ENCODE peak calls at places on chromosomes 6 and 20, in ten cellular contexts. U, Z, P, Y, I, K, G, S, H and R are unnamed samples.

GRCh38 chr6:44699851-44700250 is 312.3 kb downstream of the CDC5L start:
- DNase-seq in K (no peak), G (no peak), U (no peak), Z (peak; percentile 50), H (no peak), P (no peak), I (no peak), S (no peak), Y (no peak), R (no peak)

GRCh38 chr6:34386316-34387137 is 5.9 kb downstream of the NUDT3 start:
- DNase-seq in I (peak; percentile 19), S (no peak), U (peak; percentile 70), G (no peak), Y (no peak), H (peak; percentile 94), K (peak; percentile 83), P (peak; percentile 89), Z (peak; percentile 84), R (peak; percentile 35)

GRCh38 chr6:133945158-133945557 is 7.9 kb upstream of the TBPL1 start:
- DNase-seq in H (no peak), P (no peak), S (no peak), I (no peak), Y (no peak), K (peak; percentile 36), G (no peak), U (no peak), Z (peak; percentile 45), R (no peak)

GRCh38 chr6:90714319-90714718 is 127.4 kb upstream of the MAP3K7 start:
- DNase-seq in S (no peak), P (no peak), K (no peak), H (no peak), Z (peak; percentile 73), I (no peak), U (no peak), G (no peak), Y (no peak), R (no peak)

GRCh38 chr6:28597217-28597835 is 71.6 kb downstream of the GPX5 start:
- DNase-seq in K (peak; percentile 86), Z (peak; percentile 65), P (peak; percentile 61), H (peak; percentile 82), G (no peak), Y (peak; percentile 49), S (no peak), U (no peak), I (no peak), R (no peak)

GRCh38 chr20:54103762-54104600 is 33.6 kb upstream of the BCAS1 start:
- DNase-seq in P (no peak), G (no peak), Z (no peak), U (no peak), H (no peak), Y (no peak), S (no peak), K (no peak), I (no peak), R (no peak)

GRCh38 chr6:71294121-71294523 is 5.5 kb downstream of the OGFRL1 start:
- DNase-seq in U (peak; percentile 69), G (no peak), P (peak; percentile 90), I (peak; percentile 81), S (no peak), Y (no peak), K (peak; percentile 92), Z (peak; percentile 37), H (peak; percentile 79), R (no peak)

GRCh38 chr6:139533573-139534471 is 159.4 kb upstream of the CITED2 start:
- DNase-seq in Z (peak; percentile 70), S (peak; percentile 29), G (no peak), H (peak; percentile 63), Y (peak; percentile 16), K (peak; percentile 68), I (peak; percentile 55), U (peak; percentile 37), P (peak; percentile 91), R (peak; percentile 77)

GRCh38 chr6:74946961-74947360 is 258.9 kb downstream of the COL12A1 start:
- DNase-seq in Y (no peak), Z (peak; percentile 73), G (no peak), P (peak; percentile 67), K (peak; percentile 44), S (no peak), I (no peak), U (peak; percentile 32), H (peak; percentile 40), R (peak; percentile 11)

GRCh38 chr6:40320947-40321346 is 266.2 kb downstream of the LRFN2 start:
- DNase-seq in K (no peak), H (no peak), Y (no peak), U (no peak), S (no peak), Z (no peak), P (no peak), I (no peak), G (no peak), R (no peak)

GRCh38 chr20:5766085-5766764 is 16.0 kb downstream of the SHLD1 start:
- DNase-seq in H (no peak), U (no peak), P (no peak), Z (no peak), Y (no peak), S (no peak), K (no peak), G (no peak), I (no peak), R (no peak)

GRCh38 chr6:20647585-20647984 is 113.3 kb downstream of the CDKAL1 start:
- DNase-seq in Y (no peak), G (no peak), S (no peak), P (no peak), I (no peak), Z (no peak), U (no peak), K (no peak), H (no peak), R (no peak)

GRCh38 chr20:23937303-23938117 is 51.1 kb downstream of the GGTLC1 start:
- DNase-seq in G (no peak), Y (peak; percentile 73), P (peak; percentile 38), I (no peak), S (no peak), U (no peak), K (peak; percentile 41), Z (peak; percentile 64), H (peak; percentile 60), R (no peak)

GRCh38 chr6:88445188-88445958 is 279.2 kb upstream of the CNR1 start:
- DNase-seq in K (no peak), U (no peak), Z (no peak), S (no peak), G (no peak), P (no peak), H (no peak), I (no peak), Y (no peak), R (no peak)

GRCh38 chr6:88442731-88443130 is 276.6 kb upstream of the CNR1 start:
- DNase-seq in K (no peak), S (no peak), U (no peak), Y (no peak), I (no peak), G (no peak), H (no peak), Z (no peak), P (no peak), R (no peak)

DNA sequence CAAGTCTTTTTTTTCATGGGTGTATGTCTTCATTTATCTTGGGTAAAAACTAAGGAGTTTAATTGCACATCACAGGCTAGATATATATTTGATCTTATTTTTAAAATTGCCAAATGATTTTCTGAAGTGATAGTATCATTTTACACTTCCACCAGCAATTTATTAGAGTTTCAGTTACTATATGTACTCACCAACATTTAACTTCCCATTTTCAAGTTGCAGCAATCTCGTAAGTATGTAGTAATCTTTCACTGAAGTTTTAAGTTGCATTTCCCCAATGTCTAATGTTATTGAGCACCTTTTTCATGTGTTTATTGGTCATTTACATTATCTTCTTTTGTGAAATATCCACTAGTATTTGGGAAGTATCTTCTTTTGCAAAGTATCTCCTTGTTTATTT is 277.4 kb upstream of the CNR1 start:
- DNase-seq in G (no peak), Z (no peak), K (no peak), I (no peak), Y (no peak), P (no peak), S (no peak), U (no peak), H (no peak), R (no peak)
- TF ChIP-seq CTCF in G (no peak), Z (no peak), K (no peak), I (no peak), Y (no peak), P (no peak), S (no peak), U (no peak), H (no peak), R (no peak)

GRCh38 chr20:43840382-43841070 is 74.1 kb upstream of the TOX2 start:
- DNase-seq in I (no peak), S (no peak), P (peak; percentile 44), Z (no peak), Y (no peak), K (no peak), H (no peak), U (no peak), G (no peak), R (no peak)
- TF ChIP-seq CTCF in I (peak; percentile 52), S (no peak), P (peak; percentile 54), Z (peak; percentile 39), Y (no peak), K (peak; percentile 70), H (peak; percentile 74), U (peak; percentile 56), G (no peak), R (peak; percentile 49)

DNA sequence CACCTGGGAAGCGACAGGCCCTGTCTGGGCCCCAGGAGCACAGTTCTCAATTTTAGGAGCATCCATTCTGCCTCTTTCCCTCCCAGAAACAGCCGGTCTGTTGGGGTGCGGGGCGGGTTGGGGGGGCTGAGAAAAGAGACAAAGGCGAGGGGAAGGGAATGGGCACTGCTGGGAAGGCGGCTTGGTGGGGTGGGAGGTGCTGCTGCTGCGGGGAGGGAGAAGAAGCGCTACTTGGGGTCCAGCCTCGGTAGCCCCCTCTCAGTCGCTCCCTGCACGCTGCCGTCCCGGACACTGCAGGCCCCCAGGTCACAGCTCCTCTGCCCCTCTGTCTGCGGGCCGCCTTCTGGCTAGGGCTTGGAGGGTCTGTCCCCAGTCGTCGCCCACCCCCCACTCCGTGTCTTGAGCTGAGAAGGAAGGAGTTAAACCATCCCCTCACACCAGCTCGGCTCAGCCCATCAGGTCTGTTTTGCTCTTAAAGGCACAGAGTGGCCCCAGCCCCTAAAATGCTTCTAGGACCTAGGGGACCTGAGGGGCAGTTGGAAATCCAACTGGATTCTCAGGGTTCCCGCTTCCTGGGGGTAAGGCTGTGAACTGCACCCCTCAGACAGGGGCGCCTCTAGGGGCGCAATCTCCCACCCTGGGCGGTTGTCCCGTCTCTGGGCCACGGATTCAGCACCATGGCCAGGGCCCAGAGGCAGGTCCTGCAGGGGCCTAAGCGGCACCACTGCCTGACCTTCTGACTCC is 740 bp downstream of the GDAP1L1 start:
- DNase-seq in P (peak; percentile 21), G (no peak), S (peak; percentile 46), U (no peak), Z (peak; percentile 40), K (peak; percentile 0), I (no peak), Y (peak; percentile 90), H (peak; percentile 7), R (peak; percentile 1)
- TF ChIP-seq CTCF in P (peak; percentile 42), G (no peak), S (no peak), U (peak; percentile 54), Z (no peak), K (peak; percentile 60), I (peak; percentile 24), Y (peak; percentile 91), H (peak; percentile 79), R (peak; percentile 82)

DNA sequence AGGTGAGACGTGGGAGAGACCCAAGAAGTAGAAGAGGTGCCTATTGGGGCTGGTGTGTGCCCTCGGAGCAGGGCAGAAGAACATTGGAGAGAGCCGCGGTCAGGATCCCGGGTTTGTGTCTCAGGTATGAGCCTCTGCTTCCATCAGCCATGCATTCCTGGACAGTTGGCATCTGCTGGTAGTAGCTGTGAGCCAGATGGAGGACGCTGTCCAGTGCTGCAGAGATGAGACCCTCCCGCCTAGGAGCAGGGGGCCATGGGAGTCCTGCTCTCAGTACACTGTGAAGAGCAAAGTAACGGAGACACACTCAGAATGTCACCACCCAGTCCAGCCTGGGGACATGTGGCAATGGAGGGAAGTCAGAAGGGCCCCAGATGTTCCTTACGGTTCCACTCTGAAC is 108.2 kb downstream of the CDH4 start:
- DNase-seq in Z (no peak), S (no peak), U (no peak), I (no peak), H (no peak), K (no peak), Y (no peak), P (no peak), G (no peak), R (no peak)
- TF ChIP-seq CTCF in Z (no peak), S (no peak), U (no peak), I (no peak), H (no peak), K (no peak), Y (no peak), P (no peak), G (no peak), R (no peak)